ENCODE peak calls at places on chromosome 21, in four cellular contexts. D is GM23338, A is cardiac muscle cell, X is hepatocyte. Y is an unnamed sample.

GRCh38 chr21:34781508-34781907 is 112.7 kb downstream of the CLIC6 start:
- DNase-seq in X (no peak), A (no peak), D (no peak), Y (no peak)

GRCh38 chr21:41973861-41974751 is 20.3 kb upstream of the C2CD2 start:
- DNase-seq in X (no peak), D (peak), A (peak), Y (peak)

GRCh38 chr21:46157987-46158451 is 2.6 kb upstream of the FTCD start:
- DNase-seq in D (no peak), X (peak), A (no peak), Y (no peak)

GRCh38 chr21:28436286-28436932 is 556.3 kb downstream of the LTN1 start:
- DNase-seq in X (peak), D (no peak), A (peak), Y (no peak)

GRCh38 chr21:33296156-33296555 is 28.6 kb upstream of the IFNAR1 start:
- DNase-seq in A (no peak), D (no peak), X (no peak), Y (no peak)

GRCh38 chr21:32770514-32771133 is 931 bp downstream of the PAXBP1 start:
- DNase-seq in D (no peak), X (peak), A (no peak), Y (no peak)

GRCh38 chr21:34865922-34866271 is 183.2 kb downstream of the RUNX1 start:
- DNase-seq in A (no peak), X (peak), D (peak), Y (peak)

GRCh38 chr21:15894596-15894995 is 164.8 kb downstream of the USP25 start:
- DNase-seq in X (no peak), D (no peak), A (peak), Y (no peak)

GRCh38 chr21:35249636-35250035 is 200.5 kb upstream of the RUNX1 start:
- DNase-seq in D (no peak), X (no peak), A (no peak), Y (no peak)

GRCh38 chr21:22764222-22764621 is 1766.0 kb downstream of the NCAM2 start:
- DNase-seq in A (no peak), X (no peak), D (no peak), Y (no peak)

GRCh38 chr21:34916446-34916845 is 132.7 kb downstream of the RUNX1 start:
- DNase-seq in A (peak), X (no peak), D (no peak), Y (no peak)

GRCh38 chr21:33360871-33361602 is 36.3 kb downstream of the IFNAR1 start:
- DNase-seq in D (peak), X (peak), A (peak), Y (peak)

GRCh38 chr21:39314155-39315027 is 959 bp upstream of the BRWD1 start:
- DNase-seq in A (peak), D (peak), X (peak), Y (peak)

GRCh38 chr21:15221799-15222386 is 157.1 kb upstream of the NRIP1 start:
- DNase-seq in X (peak), A (peak), D (peak), Y (no peak)

GRCh38 chr21:42990251-42990650 is 15.9 kb downstream of the PKNOX1 start:
- DNase-seq in X (no peak), A (no peak), D (no peak), Y (no peak)
- TF ChIP-seq CTCF in X (no peak), A (no peak), D (no peak), Y (no peak)

GRCh38 chr21:25639167-25639921 is at the start of gene JAM2:
- DNase-seq in A (peak), X (peak), D (peak), Y (peak)
- TF ChIP-seq CTCF in A (no peak), X (peak), D (peak), Y (peak)

GRCh38 chr21:30268608-30269197 is 14.0 kb downstream of the KRTAP24-1 start:
- DNase-seq in A (peak), X (peak), D (peak), Y (no peak)

GRCh38 chr21:30269803-30270530 is 12.8 kb downstream of the KRTAP24-1 start:
- DNase-seq in D (no peak), A (no peak), X (no peak), Y (no peak)
- TF ChIP-seq CTCF in D (no peak), A (no peak), X (no peak), Y (no peak)

DNA sequence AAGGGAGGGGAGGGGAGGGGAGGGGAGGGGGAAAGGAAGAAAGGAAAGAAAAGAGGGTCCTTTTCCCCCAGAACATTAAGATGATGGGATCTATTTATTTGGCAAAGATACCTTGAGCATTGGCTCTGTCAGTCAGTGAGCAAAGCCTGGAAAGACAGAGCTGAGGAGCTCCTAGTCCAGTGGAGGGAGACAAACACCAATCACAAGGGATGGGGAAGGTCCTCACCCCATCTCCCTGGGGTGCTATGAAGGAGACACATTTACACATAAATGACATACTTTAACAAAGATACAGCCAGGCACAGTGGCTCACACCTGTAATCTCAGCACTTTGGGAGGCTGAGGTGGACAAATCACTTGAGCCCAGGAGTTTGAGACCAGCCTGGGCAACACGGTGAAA is 154.9 kb upstream of the TIAM1 start:
- DNase-seq in X (no peak), A (no peak), D (peak), Y (no peak)
- TF ChIP-seq CTCF in X (no peak), A (no peak), D (no peak), Y (no peak)

GRCh38 chr21:36541721-36542139 is 61.8 kb upstream of the CLDN14 start:
- DNase-seq in X (no peak), A (no peak), D (no peak), Y (no peak)

GRCh38 chr21:36535618-36536241 is 55.8 kb upstream of the CLDN14 start:
- DNase-seq in X (no peak), D (no peak), A (no peak), Y (peak)

GRCh38 chr21:36540700-36541099 is 60.8 kb upstream of the CLDN14 start:
- DNase-seq in X (no peak), A (no peak), D (no peak), Y (no peak)

GRCh38 chr21:36539434-36540150 is 59.7 kb upstream of the CLDN14 start:
- DNase-seq in A (no peak), D (no peak), X (no peak), Y (no peak)

DNA sequence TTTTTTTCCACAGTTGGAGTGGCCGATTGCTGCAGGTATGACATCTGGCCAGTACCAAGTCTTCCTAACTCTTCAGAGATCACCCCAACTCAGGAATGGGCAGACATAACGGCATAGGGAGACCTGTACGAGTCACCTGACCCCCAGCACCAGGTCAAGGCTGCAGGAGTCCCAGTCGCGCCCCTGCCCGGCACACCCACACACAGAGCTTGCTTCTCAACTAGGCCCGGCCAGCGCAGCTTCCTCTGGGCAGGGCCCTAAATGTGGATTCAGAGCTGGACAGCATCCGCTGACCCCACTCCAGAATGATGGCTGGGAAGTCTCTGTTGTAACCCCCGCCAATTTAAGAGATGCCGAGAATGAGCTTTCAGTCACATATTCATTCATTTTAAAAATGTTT is 58.8 kb upstream of the CLDN14 start:
- DNase-seq in D (no peak), A (no peak), X (no peak), Y (no peak)
- TF ChIP-seq CTCF in D (no peak), A (no peak), X (no peak), Y (no peak)

GRCh38 chr21:17783003-17783402 is 36.2 kb downstream of the C21orf91 start:
- DNase-seq in X (no peak), A (no peak), D (no peak), Y (no peak)

GRCh38 chr21:17782051-17782450 is 37.1 kb downstream of the C21orf91 start:
- DNase-seq in X (no peak), D (peak), A (no peak), Y (no peak)

GRCh38 chr21:17780539-17780938 is 38.6 kb downstream of the C21orf91 start:
- DNase-seq in D (no peak), X (no peak), A (no peak), Y (peak)

GRCh38 chr21:17779486-17779885 is 39.7 kb downstream of the C21orf91 start:
- DNase-seq in A (no peak), D (no peak), X (no peak), Y (no peak)

DNA sequence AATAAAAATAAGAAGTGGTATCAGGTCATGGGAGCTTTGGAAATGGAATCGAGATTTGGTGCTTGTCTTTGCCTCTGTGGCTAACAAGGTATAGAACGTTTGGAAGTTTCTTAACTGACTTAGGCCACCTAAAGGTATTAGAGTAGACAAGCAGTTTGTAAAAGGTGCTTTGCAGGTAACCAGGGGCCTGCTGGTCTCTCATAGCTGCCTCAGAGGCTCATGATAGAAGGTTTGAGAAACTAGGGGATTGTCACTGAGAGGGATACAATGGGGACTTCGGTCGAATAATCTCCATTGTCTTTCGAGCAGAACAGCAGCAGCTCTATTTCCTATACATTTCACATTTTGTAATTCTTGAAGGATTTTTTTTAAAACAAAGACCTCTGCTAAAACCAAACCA is 37.6 kb downstream of the C21orf91 start:
- DNase-seq in A (no peak), X (no peak), D (no peak), Y (no peak)
- TF ChIP-seq CTCF in A (no peak), X (no peak), D (no peak), Y (no peak)

GRCh38 chr21:44845418-44846200 is 27.7 kb upstream of the SUMO3 start:
- DNase-seq in A (peak), X (peak), D (peak), Y (peak)
- TF ChIP-seq CTCF in A (peak), X (peak), D (peak), Y (peak)

DNA sequence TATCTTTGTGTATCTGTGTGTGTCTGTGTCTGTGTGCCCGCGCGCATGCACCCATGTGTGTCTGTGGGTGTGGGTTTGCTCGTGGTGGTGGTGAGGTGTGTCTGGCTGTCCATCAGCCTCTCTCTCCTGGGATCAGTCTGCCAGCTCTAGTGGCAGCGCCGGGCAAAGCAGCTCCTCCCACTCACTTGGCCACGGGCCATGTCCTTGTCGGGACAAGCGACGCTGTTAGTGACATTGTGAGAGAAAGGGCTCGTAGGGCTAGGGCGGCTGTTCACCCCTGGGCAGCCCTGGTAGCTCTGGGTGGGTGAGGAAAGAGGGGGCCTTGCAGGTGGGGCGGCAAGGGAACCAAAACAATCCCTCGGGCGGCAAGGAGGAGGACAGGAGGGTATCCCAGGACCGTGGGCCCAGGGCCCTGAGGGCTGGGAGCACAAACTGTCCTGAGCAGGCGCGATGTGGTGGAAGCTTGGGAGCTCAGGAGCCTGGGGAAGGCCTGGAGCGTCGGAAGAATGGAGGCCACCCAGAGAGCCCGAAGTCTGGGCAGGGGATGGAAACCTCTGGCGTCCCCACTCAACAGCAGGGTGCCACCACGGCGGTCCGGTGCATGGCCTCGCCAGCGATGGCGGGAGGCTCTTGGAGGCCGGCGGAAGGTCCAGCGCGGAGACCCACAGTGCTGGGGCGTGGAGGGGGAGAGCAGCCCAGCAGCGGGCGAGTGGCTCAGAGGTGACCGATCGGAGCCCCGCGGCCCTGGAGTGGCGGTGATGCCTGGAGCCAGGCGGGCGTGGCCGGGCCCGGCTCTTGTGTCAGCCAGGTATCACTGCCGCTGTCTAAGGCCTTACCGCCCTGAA is 140.5 kb downstream of the LIPI start:
- DNase-seq in X (no peak), D (peak), A (no peak), Y (no peak)
- TF ChIP-seq CTCF in X (no peak), D (no peak), A (no peak), Y (no peak)

DNA sequence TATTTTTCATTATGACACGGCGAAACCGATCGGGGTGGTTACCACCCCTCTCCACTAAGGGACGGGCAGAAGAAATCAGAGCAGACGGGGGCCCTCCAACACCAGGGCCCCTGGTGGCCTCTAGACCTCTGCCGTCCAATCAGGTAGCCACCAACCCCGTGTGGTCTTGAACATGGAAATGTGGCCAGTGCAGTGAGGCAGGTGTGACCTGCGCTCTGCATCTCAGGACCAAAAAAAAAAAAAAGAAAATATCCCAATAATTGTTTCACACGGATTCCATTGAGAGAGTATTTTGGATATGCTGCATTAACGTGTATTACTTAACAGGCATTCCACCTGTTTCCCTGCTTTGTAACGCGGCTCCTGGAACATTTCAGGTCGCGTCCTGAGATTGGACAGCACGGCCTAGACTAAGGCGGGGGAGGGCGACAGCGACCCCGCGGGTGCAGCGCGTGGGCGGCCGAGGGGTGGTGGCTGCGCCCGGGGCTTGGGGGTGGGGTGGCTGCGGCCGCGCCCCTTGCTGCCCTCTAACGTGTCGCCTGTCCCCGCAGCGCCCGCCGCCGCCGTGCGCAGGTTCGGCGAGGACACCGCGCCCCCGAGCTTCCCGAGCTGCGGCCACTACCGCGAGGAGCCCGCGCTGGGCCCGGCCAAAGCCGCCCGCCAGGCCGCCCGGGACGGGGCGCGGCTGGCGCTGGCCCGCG is 48.3 kb downstream of the SIM2 start:
- DNase-seq in D (peak), X (no peak), A (no peak), Y (no peak)
- TF ChIP-seq CTCF in D (no peak), X (no peak), A (no peak), Y (no peak)

DNA sequence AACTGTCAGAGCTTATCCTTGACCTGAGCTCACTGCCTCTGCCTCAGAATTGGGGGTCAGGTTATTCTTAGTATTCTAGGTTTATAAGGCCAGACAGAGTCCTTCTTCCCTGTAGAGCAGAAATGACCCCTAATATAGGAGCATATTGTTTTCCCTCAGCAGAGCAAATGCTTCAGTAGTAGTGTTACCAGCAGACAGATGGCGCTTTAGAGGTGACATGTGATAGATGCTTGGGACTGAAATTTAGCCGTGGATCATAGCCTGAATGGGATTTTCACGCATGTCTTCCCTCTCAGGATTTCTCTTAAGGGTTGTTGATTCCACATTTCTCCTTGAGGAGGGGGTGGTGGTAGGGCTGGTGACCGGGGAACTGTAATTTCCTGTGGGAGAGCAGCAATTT is 24.5 kb downstream of the ADARB1 start:
- DNase-seq in X (no peak), D (peak), A (peak), Y (peak)
- TF ChIP-seq CTCF in X (peak), D (peak), A (peak), Y (peak)

Y was measured in GM10248.